ENCODE peak calls at places on chromosomes 3 and 15, in eight cellular contexts. V, W, R, U, G, D, O and Q are unnamed samples. For H3K4me1, the result is how much of the 10 kb centered on the place peaks cover.

GRCh38 chr15:85312486-85312885 is 67.9 kb upstream of the AKAP13 start:
- DNase-seq in V (no peak), W (no peak), R (no peak), U (no peak), G (no peak), D (no peak), O (no peak), Q (no peak)

GRCh38 chr15:77038312-77039216 is 32.3 kb downstream of the TSPAN3 start:
- DNase-seq in V (no peak), W (no peak), R (no peak), U (no peak), G (no peak), D (no peak), O (no peak), Q (no peak)

GRCh38 chr3:188240189-188240981 is 86.4 kb downstream of the LPP start:
- DNase-seq in V (no peak), W (no peak), R (no peak), U (no peak), G (no peak), D (no peak), O (no peak), Q (no peak)

GRCh38 chr3:135329479-135329878 is 534.4 kb downstream of the EPHB1 start:
- DNase-seq in V (no peak), W (no peak), R (peak), U (peak), G (no peak), D (peak), O (no peak), Q (no peak)

GRCh38 chr3:158260392-158260791 is 150.5 kb downstream of the RSRC1 start:
- DNase-seq in V (no peak), W (no peak), R (no peak), U (no peak), G (no peak), D (no peak), O (no peak), Q (no peak)

GRCh38 chr15:38308797-38309196 is 56.2 kb downstream of the SPRED1 start:
- DNase-seq in V (no peak), W (no peak), R (no peak), U (no peak), G (no peak), D (no peak), O (no peak), Q (no peak)

GRCh38 chr3:64815195-64815627 is 127.4 kb upstream of the ADAMTS9 start:
- DNase-seq in V (no peak), W (no peak), R (no peak), U (peak), G (peak), D (no peak), O (no peak), Q (no peak)

GRCh38 chr15:82832601-82833209 is 23.3 kb downstream of the WHAMM start:
- DNase-seq in V (no peak), W (no peak), R (no peak), U (no peak), G (no peak), D (no peak), O (no peak), Q (peak)

GRCh38 chr3:138374573-138375134 is 26.3 kb downstream of the MRAS start:
- DNase-seq in V (no peak), W (no peak), R (no peak), U (no peak), G (no peak), D (no peak), O (no peak), Q (no peak)

GRCh38 chr15:48811325-48811938 is 563 bp upstream of the CEP152 start:
- DNase-seq in V (no peak), W (no peak), R (no peak), U (no peak), G (no peak), D (no peak), O (no peak), Q (no peak)

GRCh38 chr15:56460046-56460445 is 4.9 kb downstream of the MNS1 start:
- DNase-seq in V (no peak), W (no peak), R (no peak), U (no peak), G (no peak), D (no peak), O (no peak), Q (no peak)

GRCh38 chr3:15427981-15428380 is 583 bp downstream of the EAF1 start:
- DNase-seq in V (no peak), W (no peak), R (no peak), U (peak), G (no peak), D (no peak), O (no peak), Q (no peak)

GRCh38 chr3:89098964-89099585 is 8.3 kb upstream of the EPHA3 start:
- DNase-seq in V (peak), W (no peak), R (no peak), U (no peak), G (no peak), D (no peak), O (no peak), Q (no peak)

GRCh38 chr15:90860942-90861675 is 7.3 kb upstream of the FURIN start:
- DNase-seq in V (no peak), W (no peak), R (no peak), U (no peak), G (no peak), D (no peak), O (no peak), Q (no peak)

GRCh38 chr15:75049392-75049791 is 26.0 kb downstream of the PPCDC start:
- DNase-seq in V (no peak), W (peak), R (peak), U (peak), G (peak), D (no peak), O (no peak), Q (no peak)

GRCh38 chr3:32392530-32393302 is 1.1 kb downstream of the CMTM7 start:
- DNase-seq in V (no peak), W (peak), R (peak), U (peak), G (peak), D (no peak), O (no peak), Q (peak)

GRCh38 chr15:42285042-42285441 is 11.8 kb upstream of the TMEM87A start:
- DNase-seq in V (no peak), W (no peak), R (no peak), U (no peak), G (no peak), D (no peak), O (no peak), Q (no peak)

GRCh38 chr3:116051586-116051985 is 393.7 kb downstream of the LSAMP start:
- DNase-seq in V (no peak), W (no peak), R (no peak), U (no peak), G (no peak), D (no peak), O (no peak), Q (no peak)

GRCh38 chr3:45642731-45643152 is 46.5 kb upstream of the SACM1L start:
- DNase-seq in V (no peak), W (peak), R (no peak), U (no peak), G (no peak), D (no peak), O (no peak), Q (no peak)

GRCh38 chr3:45638299-45639043 is 43.9 kb downstream of the LIMD1 start:
- DNase-seq in V (no peak), W (no peak), R (no peak), U (no peak), G (no peak), D (no peak), O (no peak), Q (no peak)

GRCh38 chr3:45639044-45639392 is 44.5 kb downstream of the LIMD1 start:
- DNase-seq in V (no peak), W (no peak), R (no peak), U (no peak), G (no peak), D (no peak), O (no peak), Q (no peak)

GRCh38 chr3:45640091-45640507 is 45.5 kb downstream of the LIMD1 start:
- DNase-seq in V (no peak), W (no peak), R (no peak), U (no peak), G (no peak), D (no peak), O (no peak), Q (no peak)

DNA sequence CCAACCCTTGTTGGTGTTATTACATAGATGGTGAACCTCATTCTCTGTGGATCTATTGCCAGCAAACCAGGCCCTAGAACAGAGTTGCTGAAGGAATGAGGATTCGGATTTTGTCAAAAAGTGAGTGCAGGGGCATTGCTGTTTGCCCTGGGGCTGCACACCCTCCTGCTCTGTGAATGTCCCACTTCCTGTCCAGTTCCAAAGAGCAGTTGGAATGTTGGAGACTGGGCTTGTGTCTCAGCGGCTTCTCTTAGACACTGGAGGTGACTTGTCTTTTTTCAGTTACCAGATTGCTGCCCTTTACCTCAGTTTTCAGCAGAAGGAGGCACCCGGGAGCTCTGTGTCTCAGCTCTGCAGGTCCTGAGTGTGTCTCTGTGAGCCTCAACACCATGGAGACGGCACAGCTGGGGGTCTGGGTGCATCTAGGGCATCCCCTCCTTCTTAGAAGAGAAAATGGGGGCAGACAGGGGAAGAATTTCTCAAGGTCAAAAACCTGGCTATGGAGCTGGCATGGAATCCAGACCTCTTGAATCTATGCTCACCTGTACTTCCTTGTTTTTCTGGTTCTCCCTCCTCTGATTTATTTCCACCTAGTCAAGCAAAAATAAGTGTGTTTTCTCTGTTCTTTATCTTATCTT is 46.3 kb downstream of the LIMD1 start:
- DNase-seq in V (no peak), W (peak), R (no peak), U (no peak), G (no peak), D (no peak), O (no peak), Q (no peak)
- H3K4me1 ChIP-seq in V (under half), W (half or more), R (half or more), U (under half), G (under half), D (half or more), O (under half), Q (under half)

GRCh38 chr15:96293446-96293845 is 37.1 kb upstream of the NR2F2 start:
- DNase-seq in V (no peak), W (no peak), R (no peak), U (no peak), G (no peak), D (no peak), O (no peak), Q (no peak)

GRCh38 chr15:96298217-96298616 is 32.3 kb upstream of the NR2F2 start:
- DNase-seq in V (no peak), W (no peak), R (no peak), U (no peak), G (no peak), D (no peak), O (no peak), Q (no peak)

GRCh38 chr15:96294766-96295165 is 35.7 kb upstream of the NR2F2 start:
- DNase-seq in V (no peak), W (no peak), R (no peak), U (no peak), G (no peak), D (no peak), O (no peak), Q (no peak)

GRCh38 chr15:96297783-96298182 is 32.7 kb upstream of the NR2F2 start:
- DNase-seq in V (no peak), W (no peak), R (no peak), U (no peak), G (no peak), D (no peak), O (no peak), Q (no peak)

DNA sequence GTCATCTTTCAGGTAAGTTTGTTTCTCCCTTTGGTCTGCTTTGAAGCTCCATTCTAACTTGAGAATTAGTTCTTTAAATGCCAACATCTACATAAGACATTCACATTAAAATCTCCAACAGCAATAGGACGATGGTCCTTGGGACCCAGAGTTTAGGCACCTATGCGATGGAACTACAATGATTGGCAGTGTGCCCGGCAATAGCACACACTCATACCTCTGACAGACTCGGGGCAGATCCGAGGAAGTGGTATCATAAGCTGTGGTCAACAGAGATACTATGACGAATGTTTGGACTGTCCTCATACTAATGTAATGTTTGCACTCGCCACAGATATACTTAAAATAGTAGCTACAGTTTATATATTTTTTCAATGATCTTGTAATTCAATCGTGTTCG is 34.2 kb upstream of the NR2F2 start:
- DNase-seq in V (no peak), W (no peak), R (no peak), U (no peak), G (no peak), D (no peak), O (no peak), Q (no peak)
- H3K4me3 ChIP-seq in V (no peak), W (no peak), R (no peak), U (no peak), G (no peak), D (no peak), O (no peak), Q (no peak)

DNA sequence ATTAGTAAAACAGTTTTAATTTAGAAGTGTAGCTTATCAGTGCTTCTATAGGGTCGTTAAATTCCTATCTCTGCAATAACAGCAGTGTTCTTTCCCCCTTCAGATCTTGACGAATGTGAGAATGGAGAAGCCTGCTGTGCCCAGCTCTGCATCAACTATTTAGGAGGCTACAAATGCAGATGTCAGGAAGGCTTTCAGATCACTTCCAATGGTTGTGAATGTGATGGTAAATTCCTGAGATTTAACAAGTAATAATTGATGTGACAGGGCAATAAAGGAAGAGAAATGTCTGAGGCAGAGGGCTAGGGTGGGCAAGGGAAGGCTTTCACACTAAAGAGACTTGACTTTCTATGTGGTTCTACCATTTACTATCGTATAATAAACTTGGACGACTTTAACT is 711.7 kb upstream of the GOLIM4 start:
- DNase-seq in V (no peak), W (no peak), R (no peak), U (no peak), G (no peak), D (no peak), O (no peak), Q (no peak)
- TF ChIP-seq CTCF in V (no peak), W (no peak), R (no peak), U (no peak), G (no peak), D (no peak), O (no peak), Q (no peak)

GRCh38 chr3:196740476-196741400 is 1.1 kb downstream of the PAK2 start:
- DNase-seq in V (no peak), W (peak), R (peak), U (no peak), G (peak), D (peak), O (no peak), Q (peak)
- H3K4me1 ChIP-seq in V (under half), W (under half), R (under half), U (under half), G (under half), D (half or more), O (under half), Q (under half)